ENCODE peak calls at places on chromosome 3, in six cellular contexts. A, V, L, T, Y and C are unnamed samples.

GRCh38 chr3:43017038-43017437 is 37.9 kb downstream of the GASK1A start:
- DNase-seq in L (no peak), T (no peak), Y (no peak), V (no peak), A (no peak), C (no peak)

GRCh38 chr3:66494964-66495581 is 5.7 kb downstream of the LRIG1 start:
- DNase-seq in T (no peak), L (no peak), Y (no peak), A (no peak), V (no peak), C (no peak)

GRCh38 chr3:121436641-121437040 is 109.1 kb downstream of the POLQ start:
- DNase-seq in A (no peak), T (no peak), Y (no peak), V (peak; percentile 69), L (no peak), C (no peak)

GRCh38 chr3:178859386-178859785 is 212.2 kb downstream of the ZMAT3 start:
- DNase-seq in V (no peak), L (no peak), T (no peak), A (no peak), Y (no peak), C (no peak)

GRCh38 chr3:187955076-187955952 is 198.6 kb upstream of the LPP start:
- DNase-seq in T (no peak), L (peak; percentile 51), V (no peak), A (peak; percentile 72), Y (no peak), C (no peak)

GRCh38 chr3:126493731-126494130 is 18.0 kb upstream of the ZXDC start:
- DNase-seq in T (no peak), A (no peak), Y (no peak), L (no peak), V (no peak), C (no peak)

GRCh38 chr3:123546133-123546755 is 38.6 kb downstream of the HACD2 start:
- DNase-seq in V (no peak), A (no peak), L (no peak), Y (no peak), T (no peak), C (no peak)

GRCh38 chr3:179653106-179653776 is 401 bp downstream of the USP13 start:
- DNase-seq in V (peak; percentile 43), L (peak; percentile 84), Y (peak; percentile 81), T (peak; percentile 56), A (peak; percentile 90), C (peak; percentile 44)

GRCh38 chr3:177676148-177676547 is 478.9 kb upstream of the TBL1XR1 start:
- DNase-seq in L (no peak), Y (no peak), V (no peak), A (no peak), T (no peak), C (no peak)

GRCh38 chr3:197550489-197550888 is 5.3 kb downstream of the BDH1 start:
- DNase-seq in Y (no peak), A (no peak), V (no peak), T (no peak), L (no peak), C (no peak)

GRCh38 chr3:5047764-5048163 is 68.5 kb downstream of the BHLHE40 start:
- DNase-seq in A (no peak), Y (no peak), V (no peak), L (no peak), T (no peak), C (no peak)

GRCh38 chr3:53949541-53949940 is 57.9 kb upstream of the SELENOK start:
- DNase-seq in T (no peak), L (no peak), Y (peak; percentile 84), A (no peak), V (no peak), C (no peak)

GRCh38 chr3:4906107-4906621 is 73.1 kb upstream of the BHLHE40 start:
- DNase-seq in T (no peak), Y (peak; percentile 84), A (no peak), V (no peak), L (no peak), C (no peak)

GRCh38 chr3:121584418-121584817 is 8.8 kb upstream of the FBXO40 start:
- DNase-seq in T (no peak), L (no peak), A (no peak), V (no peak), Y (no peak), C (no peak)

GRCh38 chr3:39414421-39414907 is 7.9 kb downstream of the RPSA start:
- DNase-seq in T (no peak), Y (no peak), V (peak; percentile 10), L (no peak), A (no peak), C (no peak)

GRCh38 chr3:125165189-125165947 is 47.2 kb downstream of the SLC12A8 start:
- DNase-seq in Y (no peak), V (no peak), L (peak; percentile 70), T (no peak), A (peak; percentile 67), C (no peak)

GRCh38 chr3:160225181-160226025 is at the start of gene C3orf80:
- DNase-seq in T (peak; percentile 37), V (peak; percentile 8), Y (peak; percentile 56), A (peak; percentile 62), L (peak; percentile 66), C (peak; percentile 26)

GRCh38 chr3:123008808-123009207 is 18.8 kb downstream of the SEMA5B start:
- DNase-seq in V (no peak), Y (no peak), A (no peak), T (no peak), L (no peak), C (no peak)

GRCh38 chr3:141366285-141367037 is 1.8 kb upstream of the ZBTB38 start:
- DNase-seq in T (no peak), A (no peak), Y (no peak), V (no peak), L (peak; percentile 44), C (no peak)

GRCh38 chr3:42035816-42036482 is 55.2 kb upstream of the TRAK1 start:
- DNase-seq in Y (no peak), V (no peak), A (peak; percentile 62), L (peak; percentile 60), T (no peak), C (no peak)

GRCh38 chr3:189099505-189100290 is 72.1 kb upstream of the TPRG1 start:
- DNase-seq in V (no peak), T (no peak), L (peak; percentile 51), Y (no peak), A (peak; percentile 68), C (no peak)

GRCh38 chr3:80785475-80785874 is 976.0 kb downstream of the GBE1 start:
- DNase-seq in Y (no peak), V (no peak), A (no peak), L (no peak), T (no peak), C (no peak)

GRCh38 chr3:97291901-97292300 is 472.7 kb upstream of the ARL6 start:
- DNase-seq in A (no peak), L (no peak), T (no peak), V (peak; percentile 78), Y (peak; percentile 83), C (no peak)

GRCh38 chr3:183275418-183275817 is 22.4 kb downstream of the B3GNT5 start:
- DNase-seq in L (no peak), V (no peak), Y (no peak), T (no peak), A (no peak), C (peak; percentile 25)

GRCh38 chr3:159732172-159733111 is 256.2 kb upstream of the IL12A start:
- DNase-seq in V (no peak), L (no peak), T (no peak), Y (no peak), A (no peak), C (no peak)

GRCh38 chr3:53773586-53774368 is 72.4 kb downstream of the CHDH start:
- DNase-seq in L (no peak), Y (no peak), T (no peak), A (no peak), V (no peak), C (no peak)

GRCh38 chr3:154932633-154933032 is 147.5 kb upstream of the MME start:
- DNase-seq in T (no peak), V (no peak), A (no peak), Y (no peak), L (no peak), C (no peak)

GRCh38 chr3:61114316-61114953 is 136.8 kb downstream of the FHIT start:
- DNase-seq in Y (no peak), V (no peak), L (no peak), A (no peak), T (no peak), C (no peak)

GRCh38 chr3:15653326-15653725 is 51.8 kb downstream of the BTD start:
- DNase-seq in A (no peak), L (no peak), Y (no peak), V (no peak), T (no peak), C (no peak)

GRCh38 chr3:198076722-198077308 is 116.8 kb downstream of the LMLN start:
- DNase-seq in A (no peak), V (peak; percentile 86), L (no peak), Y (peak; percentile 93), T (no peak), C (no peak)

GRCh38 chr3:188491276-188491687 is 337.3 kb downstream of the LPP start:
- DNase-seq in Y (no peak), L (no peak), T (no peak), V (no peak), A (no peak), C (no peak)

GRCh38 chr3:169218314-169218983 is 445.1 kb downstream of the MECOM start:
- DNase-seq in A (no peak), Y (no peak), V (peak; percentile 14), L (peak; percentile 55), T (no peak), C (no peak)

GRCh38 chr3:172595648-172596393 is 72.6 kb upstream of the TNFSF10 start:
- DNase-seq in Y (no peak), A (no peak), T (no peak), V (peak; percentile 45), L (no peak), C (no peak)

GRCh38 chr3:100766069-100766468 is 56.8 kb downstream of the TFG start:
- DNase-seq in T (no peak), A (no peak), V (no peak), Y (no peak), L (no peak), C (no peak)

GRCh38 chr3:49882182-49882581 is 12.5 kb upstream of the CAMKV start:
- DNase-seq in Y (no peak), T (no peak), A (peak; percentile 60), V (no peak), L (no peak), C (no peak)

GRCh38 chr3:24447836-24448235 is 46.8 kb downstream of the THRB start:
- DNase-seq in Y (no peak), T (no peak), L (no peak), V (no peak), A (no peak), C (no peak)